ENCODE peak calls at places on chromosomes 2 and 18, in ten cellular contexts. Q is NCI-H1092 treated with DMSO at 0.1 percent for 48 hours; M is iris pigment epithelial cell; R is GM18507; L is stimulated activated CD8-positive, alpha-beta memory T cell treated with anti-CD3 and anti-CD28 coated beads, Interleukin-12 subunit alpha, Interleukin-12 subunit beta, amount 100 ng/mL, for 4 hours; W is head of caudate nucleus; H is NCI-H774; T is HepG2; G is caudate nucleus; I is uterus. U is an unnamed sample.

GRCh38 chr2:54671875-54672586 is 51.4 kb upstream of the EML6 start:
- DNase-seq in Q (no peak), M (peak; percentile 41), R (no peak), L (no peak), W (no peak), H (no peak), T (peak; percentile 70), G (no peak), I (no peak), U (no peak)

GRCh38 chr2:226080323-226080722 is 680.8 kb downstream of the NYAP2 start:
- DNase-seq in Q (no peak), M (peak; percentile 56), R (no peak), L (no peak), W (no peak), H (no peak), T (no peak), G (no peak), I (no peak), U (no peak)

GRCh38 chr18:68440433-68440832 is 274.5 kb downstream of the TMX3 start:
- DNase-seq in Q (no peak), M (no peak), R (no peak), L (no peak), W (no peak), H (no peak), T (no peak), G (no peak), I (no peak), U (no peak)

GRCh38 chr2:182456784-182457183 is 29.9 kb upstream of the PDE1A start:
- DNase-seq in Q (no peak), M (peak; percentile 58), R (no peak), L (no peak), W (no peak), H (no peak), T (no peak), G (no peak), I (no peak), U (no peak)

GRCh38 chr2:237184923-237185580 is 99.4 kb downstream of the COPS8 start:
- DNase-seq in Q (no peak), M (no peak), R (no peak), L (no peak), W (no peak), H (no peak), T (no peak), G (no peak), I (no peak), U (no peak)

GRCh38 chr18:69257861-69258458 is 142.7 kb upstream of the DOK6 start:
- DNase-seq in Q (no peak), M (peak; percentile 88), R (no peak), L (no peak), W (no peak), H (no peak), T (peak; percentile 17), G (no peak), I (no peak), U (no peak)

GRCh38 chr2:151251012-151251411 is 10.7 kb downstream of the RBM43 start:
- DNase-seq in Q (no peak), M (peak; percentile 94), R (no peak), L (no peak), W (no peak), H (no peak), T (no peak), G (no peak), I (no peak), U (no peak)

GRCh38 chr2:114421781-114422180 is 20.7 kb upstream of the DPP10 start:
- DNase-seq in Q (no peak), M (no peak), R (no peak), L (no peak), W (no peak), H (no peak), T (no peak), G (no peak), I (no peak), U (no peak)

GRCh38 chr18:70422061-70422965 is 133.5 kb downstream of the SOCS6 start:
- DNase-seq in Q (peak; percentile 35), M (peak; percentile 98), R (no peak), L (no peak), W (peak; percentile 29), H (no peak), T (peak; percentile 35), G (no peak), I (peak; percentile 78), U (peak; percentile 83)

GRCh38 chr2:240154606-240155005 is 14.1 kb upstream of the OTOS start:
- DNase-seq in Q (no peak), M (no peak), R (no peak), L (no peak), W (no peak), H (no peak), T (no peak), G (no peak), I (no peak), U (no peak)

GRCh38 chr2:31269087-31269486 is 35.1 kb downstream of the EHD3 start:
- DNase-seq in Q (no peak), M (no peak), R (no peak), L (no peak), W (no peak), H (no peak), T (no peak), G (no peak), I (no peak), U (no peak)

GRCh38 chr2:1738646-1739302 is 5.5 kb downstream of the PXDN start:
- DNase-seq in Q (no peak), M (no peak), R (no peak), L (no peak), W (no peak), H (no peak), T (no peak), G (no peak), I (peak; percentile 15), U (no peak)

U was measured in coronary artery.